ENCODE peak calls at places on chromosome 17, in four cellular contexts. One of them, this sample, is unnamed.

GRCh38 chr17:40469805-40470675 is 26.8 kb downstream of the IGFBP4 start:
- DNase-seq in globus pallidus: no peak
- DNase-seq in activated T-helper 1 cell treated with anti-CD3 and anti-CD28 coated beads, Interleukin-12 subunit alpha, Interleukin-12 subunit beta, Interleukin-2, Interleukin-4 antibody, amounts not matched to agents 30 ng/mL and 10 ng/mL and 1 ng/mL, durations not matched to agents 14 hours and 24 hours and 36 hours: no peak
- DNase-seq in T47D: no peak
- DNase-seq in this sample: no peak

GRCh38 chr17:31052187-31052889 is 42.4 kb upstream of the NF1 start:
- DNase-seq in globus pallidus: peak; percentile 19
- DNase-seq in T47D: no peak
- DNase-seq in activated T-helper 1 cell treated with anti-CD3 and anti-CD28 coated beads, Interleukin-12 subunit alpha, Interleukin-12 subunit beta, Interleukin-2, Interleukin-4 antibody, amounts not matched to agents 30 ng/mL and 10 ng/mL and 1 ng/mL, durations not matched to agents 14 hours and 24 hours and 36 hours: no peak
- DNase-seq in this sample: peak; percentile 68

GRCh38 chr17:4718276-4718675 is 7.8 kb downstream of the ARRB2 start:
- DNase-seq in T47D: no peak
- DNase-seq in activated T-helper 1 cell treated with anti-CD3 and anti-CD28 coated beads, Interleukin-12 subunit alpha, Interleukin-12 subunit beta, Interleukin-2, Interleukin-4 antibody, amounts not matched to agents 30 ng/mL and 10 ng/mL and 1 ng/mL, durations not matched to agents 14 hours and 24 hours and 36 hours: no peak
- DNase-seq in globus pallidus: no peak
- DNase-seq in this sample: peak; percentile 49

GRCh38 chr17:68600881-68601564 is at the start of gene FAM20A:
- DNase-seq in T47D: no peak
- DNase-seq in globus pallidus: no peak
- DNase-seq in activated T-helper 1 cell treated with anti-CD3 and anti-CD28 coated beads, Interleukin-12 subunit alpha, Interleukin-12 subunit beta, Interleukin-2, Interleukin-4 antibody, amounts not matched to agents 30 ng/mL and 10 ng/mL and 1 ng/mL, durations not matched to agents 14 hours and 24 hours and 36 hours: no peak
- DNase-seq in this sample: no peak

GRCh38 chr17:655618-656017 is 59.0 kb downstream of the VPS53 start:
- DNase-seq in activated T-helper 1 cell treated with anti-CD3 and anti-CD28 coated beads, Interleukin-12 subunit alpha, Interleukin-12 subunit beta, Interleukin-2, Interleukin-4 antibody, amounts not matched to agents 30 ng/mL and 10 ng/mL and 1 ng/mL, durations not matched to agents 14 hours and 24 hours and 36 hours: no peak
- DNase-seq in T47D: no peak
- DNase-seq in globus pallidus: no peak
- DNase-seq in this sample: no peak

GRCh38 chr17:2233441-2233947 is 70.1 kb downstream of the SMG6 start:
- DNase-seq in activated T-helper 1 cell treated with anti-CD3 and anti-CD28 coated beads, Interleukin-12 subunit alpha, Interleukin-12 subunit beta, Interleukin-2, Interleukin-4 antibody, amounts not matched to agents 30 ng/mL and 10 ng/mL and 1 ng/mL, durations not matched to agents 14 hours and 24 hours and 36 hours: no peak
- DNase-seq in T47D: no peak
- DNase-seq in globus pallidus: no peak
- DNase-seq in this sample: no peak

GRCh38 chr17:29168079-29168758 is 12.0 kb downstream of the MYO18A start:
- DNase-seq in T47D: no peak
- DNase-seq in globus pallidus: no peak
- DNase-seq in activated T-helper 1 cell treated with anti-CD3 and anti-CD28 coated beads, Interleukin-12 subunit alpha, Interleukin-12 subunit beta, Interleukin-2, Interleukin-4 antibody, amounts not matched to agents 30 ng/mL and 10 ng/mL and 1 ng/mL, durations not matched to agents 14 hours and 24 hours and 36 hours: no peak
- DNase-seq in this sample: no peak

GRCh38 chr17:61389670-61390478 is 9.8 kb upstream of the TBX2 start:
- DNase-seq in globus pallidus: no peak
- DNase-seq in activated T-helper 1 cell treated with anti-CD3 and anti-CD28 coated beads, Interleukin-12 subunit alpha, Interleukin-12 subunit beta, Interleukin-2, Interleukin-4 antibody, amounts not matched to agents 30 ng/mL and 10 ng/mL and 1 ng/mL, durations not matched to agents 14 hours and 24 hours and 36 hours: no peak
- DNase-seq in T47D: peak; percentile 74
- DNase-seq in this sample: no peak

GRCh38 chr17:40124279-40125141 is 2.7 kb downstream of the MSL1 start:
- DNase-seq in T47D: peak; percentile 30
- DNase-seq in activated T-helper 1 cell treated with anti-CD3 and anti-CD28 coated beads, Interleukin-12 subunit alpha, Interleukin-12 subunit beta, Interleukin-2, Interleukin-4 antibody, amounts not matched to agents 30 ng/mL and 10 ng/mL and 1 ng/mL, durations not matched to agents 14 hours and 24 hours and 36 hours: no peak
- DNase-seq in globus pallidus: no peak
- DNase-seq in this sample: no peak

GRCh38 chr17:5123343-5124124 is 7.7 kb downstream of the USP6 start:
- DNase-seq in globus pallidus: no peak
- DNase-seq in activated T-helper 1 cell treated with anti-CD3 and anti-CD28 coated beads, Interleukin-12 subunit alpha, Interleukin-12 subunit beta, Interleukin-2, Interleukin-4 antibody, amounts not matched to agents 30 ng/mL and 10 ng/mL and 1 ng/mL, durations not matched to agents 14 hours and 24 hours and 36 hours: no peak
- DNase-seq in T47D: no peak
- DNase-seq in this sample: peak; percentile 39

GRCh38 chr17:27153005-27153404 is 140.9 kb upstream of the WSB1 start:
- DNase-seq in T47D: no peak
- DNase-seq in activated T-helper 1 cell treated with anti-CD3 and anti-CD28 coated beads, Interleukin-12 subunit alpha, Interleukin-12 subunit beta, Interleukin-2, Interleukin-4 antibody, amounts not matched to agents 30 ng/mL and 10 ng/mL and 1 ng/mL, durations not matched to agents 14 hours and 24 hours and 36 hours: no peak
- DNase-seq in globus pallidus: no peak
- DNase-seq in this sample: no peak

GRCh38 chr17:34852614-34853013 is 108.6 kb downstream of the CCT6B start:
- DNase-seq in globus pallidus: no peak
- DNase-seq in T47D: no peak
- DNase-seq in activated T-helper 1 cell treated with anti-CD3 and anti-CD28 coated beads, Interleukin-12 subunit alpha, Interleukin-12 subunit beta, Interleukin-2, Interleukin-4 antibody, amounts not matched to agents 30 ng/mL and 10 ng/mL and 1 ng/mL, durations not matched to agents 14 hours and 24 hours and 36 hours: no peak
- DNase-seq in this sample: no peak

GRCh38 chr17:20992987-20993862 is 49.6 kb downstream of the USP22 start:
- DNase-seq in globus pallidus: peak; percentile 91
- DNase-seq in T47D: peak; percentile 90
- DNase-seq in activated T-helper 1 cell treated with anti-CD3 and anti-CD28 coated beads, Interleukin-12 subunit alpha, Interleukin-12 subunit beta, Interleukin-2, Interleukin-4 antibody, amounts not matched to agents 30 ng/mL and 10 ng/mL and 1 ng/mL, durations not matched to agents 14 hours and 24 hours and 36 hours: peak; percentile 44
- DNase-seq in this sample: peak; percentile 59

GRCh38 chr17:1007310-1008007 is 10.5 kb downstream of the TIMM22 start:
- DNase-seq in T47D: no peak
- DNase-seq in activated T-helper 1 cell treated with anti-CD3 and anti-CD28 coated beads, Interleukin-12 subunit alpha, Interleukin-12 subunit beta, Interleukin-2, Interleukin-4 antibody, amounts not matched to agents 30 ng/mL and 10 ng/mL and 1 ng/mL, durations not matched to agents 14 hours and 24 hours and 36 hours: no peak
- DNase-seq in globus pallidus: no peak
- DNase-seq in this sample: no peak

GRCh38 chr17:73404246-73404645 is 92.4 kb upstream of the CDC42EP4 start:
- DNase-seq in globus pallidus: no peak
- DNase-seq in T47D: no peak
- DNase-seq in activated T-helper 1 cell treated with anti-CD3 and anti-CD28 coated beads, Interleukin-12 subunit alpha, Interleukin-12 subunit beta, Interleukin-2, Interleukin-4 antibody, amounts not matched to agents 30 ng/mL and 10 ng/mL and 1 ng/mL, durations not matched to agents 14 hours and 24 hours and 36 hours: no peak
- DNase-seq in this sample: no peak

GRCh38 chr17:50675627-50676026 is 32.1 kb downstream of the ANKRD40 start:
- DNase-seq in activated T-helper 1 cell treated with anti-CD3 and anti-CD28 coated beads, Interleukin-12 subunit alpha, Interleukin-12 subunit beta, Interleukin-2, Interleukin-4 antibody, amounts not matched to agents 30 ng/mL and 10 ng/mL and 1 ng/mL, durations not matched to agents 14 hours and 24 hours and 36 hours: no peak
- DNase-seq in globus pallidus: no peak
- DNase-seq in T47D: no peak
- DNase-seq in this sample: no peak

GRCh38 chr17:19683117-19683516 is 33.3 kb downstream of the SLC47A2 start:
- DNase-seq in T47D: no peak
- DNase-seq in activated T-helper 1 cell treated with anti-CD3 and anti-CD28 coated beads, Interleukin-12 subunit alpha, Interleukin-12 subunit beta, Interleukin-2, Interleukin-4 antibody, amounts not matched to agents 30 ng/mL and 10 ng/mL and 1 ng/mL, durations not matched to agents 14 hours and 24 hours and 36 hours: no peak
- DNase-seq in globus pallidus: no peak
- DNase-seq in this sample: no peak

GRCh38 chr17:5838661-5839300 is 231.4 kb upstream of the WSCD1 start:
- DNase-seq in activated T-helper 1 cell treated with anti-CD3 and anti-CD28 coated beads, Interleukin-12 subunit alpha, Interleukin-12 subunit beta, Interleukin-2, Interleukin-4 antibody, amounts not matched to agents 30 ng/mL and 10 ng/mL and 1 ng/mL, durations not matched to agents 14 hours and 24 hours and 36 hours: no peak
- DNase-seq in T47D: no peak
- DNase-seq in globus pallidus: peak; percentile 48
- DNase-seq in this sample: no peak

This sample was measured in natural killer cell treated with Interleukin-12 subunit alpha and Interleukin-12 subunit beta and Interleukin-15 and Interleukin-18, amount 100 ng/mL, for 72 hours.